ENCODE peak calls at places on chromosomes 2 and 18, in seven cellular contexts. F, X, P, M, U, Q and C are unnamed samples.

GRCh38 chr18:23967321-23968089 is 47.0 kb upstream of the TTC39C start:
- DNase-seq in F (no peak), X (no peak), P (no peak), M (no peak), U (peak; percentile 14), Q (no peak), C (no peak)

GRCh38 chr2:238841542-238842181 is 6.2 kb upstream of the TWIST2 start:
- DNase-seq in F (no peak), X (no peak), P (no peak), M (no peak), U (peak; percentile 36), Q (no peak), C (no peak)

GRCh38 chr2:238130111-238130695 is 8.3 kb upstream of the KLHL30 start:
- DNase-seq in F (no peak), X (no peak), P (no peak), M (no peak), U (no peak), Q (no peak), C (no peak)

GRCh38 chr2:226760412-226761194 is 39.0 kb downstream of the IRS1 start:
- DNase-seq in F (no peak), X (peak; percentile 88), P (no peak), M (no peak), U (peak; percentile 96), Q (peak; percentile 58), C (no peak)

GRCh38 chr2:31987454-31987853 is 23.4 kb downstream of the MEMO1 start:
- DNase-seq in F (no peak), X (no peak), P (no peak), M (no peak), U (no peak), Q (peak; percentile 41), C (peak; percentile 75)

GRCh38 chr2:179788104-179788503 is 73.3 kb downstream of the ZNF385B start:
- DNase-seq in F (no peak), X (no peak), P (no peak), M (no peak), U (no peak), Q (no peak), C (no peak)

GRCh38 chr2:11203480-11203879 is 48.2 kb downstream of the SLC66A3 start:
- DNase-seq in F (no peak), X (no peak), P (no peak), M (no peak), U (peak; percentile 65), Q (peak; percentile 10), C (peak; percentile 25)

GRCh38 chr2:69143726-69144360 is 130.9 kb downstream of the ANTXR1 start:
- DNase-seq in F (no peak), X (no peak), P (no peak), M (no peak), U (peak; percentile 81), Q (peak; percentile 56), C (no peak)

GRCh38 chr2:16727256-16727655 is 61.6 kb upstream of the CYRIA start:
- DNase-seq in F (no peak), X (no peak), P (no peak), M (no peak), U (no peak), Q (no peak), C (peak; percentile 55)

GRCh38 chr18:12836551-12836950 is 47.5 kb downstream of the PTPN2 start:
- DNase-seq in F (no peak), X (no peak), P (no peak), M (no peak), U (no peak), Q (no peak), C (no peak)

GRCh38 chr2:161223139-161223732 is 63.0 kb downstream of the TANK start:
- DNase-seq in F (no peak), X (no peak), P (no peak), M (peak; percentile 62), U (peak; percentile 26), Q (no peak), C (peak; percentile 67)

GRCh38 chr2:185187421-185187820 is 551.2 kb upstream of the FSIP2 start:
- DNase-seq in F (no peak), X (no peak), P (no peak), M (no peak), U (no peak), Q (no peak), C (no peak)

GRCh38 chr2:108921096-108922030 is 67.7 kb downstream of the EDAR start:
- DNase-seq in F (no peak), X (no peak), P (no peak), M (no peak), U (no peak), Q (no peak), C (no peak)

GRCh38 chr18:79139206-79139605 is 70.0 kb downstream of the ATP9B start:
- DNase-seq in F (no peak), X (peak; percentile 32), P (no peak), M (no peak), U (peak; percentile 9), Q (no peak), C (no peak)

GRCh38 chr2:391658-392170 is 103.8 kb upstream of the ALKAL2 start:
- DNase-seq in F (no peak), X (no peak), P (no peak), M (no peak), U (no peak), Q (no peak), C (no peak)

GRCh38 chr2:72134997-72135800 is 12.5 kb downstream of the CYP26B1 start:
- DNase-seq in F (no peak), X (no peak), P (no peak), M (no peak), U (no peak), Q (no peak), C (no peak)

GRCh38 chr18:24679062-24679461 is 218.6 kb downstream of the HRH4 start:
- DNase-seq in F (no peak), X (no peak), P (no peak), M (no peak), U (no peak), Q (no peak), C (no peak)

GRCh38 chr2:156845806-156846558 is 409.8 kb downstream of the GPD2 start:
- DNase-seq in F (no peak), X (no peak), P (no peak), M (no peak), U (peak; percentile 28), Q (no peak), C (no peak)

GRCh38 chr18:37668971-37669747 is 103.6 kb upstream of the CELF4 start:
- DNase-seq in F (peak; percentile 20), X (no peak), P (peak; percentile 19), M (peak; percentile 94), U (no peak), Q (no peak), C (no peak)

GRCh38 chr18:11387880-11388279 is 221.5 kb upstream of the SLC35G4 start:
- DNase-seq in F (no peak), X (no peak), P (no peak), M (no peak), U (peak; percentile 90), Q (no peak), C (peak; percentile 37)

GRCh38 chr2:127597984-127598380 is 48.0 kb upstream of the GPR17 start:
- DNase-seq in F (no peak), X (no peak), P (no peak), M (no peak), U (peak; percentile 80), Q (peak; percentile 14), C (peak; percentile 28)

GRCh38 chr2:127217470-127218325 is 2.4 kb downstream of the CYP27C1 start:
- DNase-seq in F (no peak), X (no peak), P (no peak), M (no peak), U (peak; percentile 96), Q (no peak), C (peak; percentile 65)

GRCh38 chr2:175690113-175690716 is 311.9 kb downstream of the LNPK start:
- DNase-seq in F (no peak), X (peak; percentile 49), P (no peak), M (peak; percentile 71), U (peak; percentile 55), Q (peak; percentile 33), C (peak; percentile 77)

GRCh38 chr2:190334479-190335224 is 8.7 kb upstream of the INPP1 start:
- DNase-seq in F (no peak), X (no peak), P (no peak), M (no peak), U (peak; percentile 33), Q (no peak), C (peak; percentile 92)

GRCh38 chr2:29431485-29431884 is 316.3 kb downstream of the CLIP4 start:
- DNase-seq in F (no peak), X (no peak), P (no peak), M (no peak), U (no peak), Q (no peak), C (no peak)